ENCODE peak calls at places on chromosomes 16 and 17, in ten cellular contexts. F, U, O, H, T, K, M, W, X and D are unnamed samples.

GRCh38 chr17:40443196-40443987 is at the start of gene IGFBP4:
- DNase-seq in H (peak), O (no peak), K (peak), F (peak), W (peak), M (peak), U (peak), X (peak), T (no peak), D (peak)

GRCh38 chr17:8366231-8366630 is 10.3 kb downstream of the KRABD2 start:
- DNase-seq in H (no peak), K (no peak), T (no peak), O (no peak), M (no peak), F (no peak), W (no peak), X (no peak), U (no peak), D (no peak)

GRCh38 chr17:17547210-17547764 is 44.2 kb downstream of the PEMT start:
- DNase-seq in O (no peak), T (no peak), X (no peak), K (no peak), M (no peak), W (peak), H (no peak), F (no peak), U (no peak), D (no peak)

GRCh38 chr17:37065486-37066321 is 117.0 kb downstream of the AATF start:
- DNase-seq in U (no peak), T (no peak), X (peak), K (no peak), O (no peak), M (no peak), H (no peak), F (no peak), W (peak), D (no peak)

GRCh38 chr17:29592850-29593545 is at the start of gene ANKRD13B:
- DNase-seq in H (no peak), T (no peak), F (no peak), M (peak), U (no peak), O (no peak), W (peak), K (peak), X (no peak), D (no peak)

GRCh38 chr16:12341966-12342365 is 365.4 kb downstream of the SNX29 start:
- DNase-seq in K (no peak), T (no peak), M (no peak), F (no peak), U (no peak), O (no peak), X (no peak), W (no peak), H (no peak), D (no peak)

GRCh38 chr16:30896203-30896889 is at the start of gene CTF1:
- DNase-seq in T (no peak), F (no peak), U (peak), K (peak), X (peak), W (peak), M (peak), O (peak), H (peak), D (no peak)

GRCh38 chr17:81804559-81805399 is 829 bp downstream of the GCGR start:
- DNase-seq in T (no peak), X (no peak), O (no peak), U (no peak), F (no peak), K (no peak), H (no peak), W (peak), M (no peak), D (no peak)

GRCh38 chr17:53191878-53192277 is 630.8 kb upstream of the KIF2B start:
- DNase-seq in O (no peak), H (no peak), M (no peak), F (no peak), W (no peak), X (no peak), T (no peak), K (no peak), U (no peak), D (no peak)

GRCh38 chr17:74938194-74938950 is 2.7 kb downstream of the OTOP3 start:
- DNase-seq in F (no peak), W (no peak), U (no peak), H (no peak), M (no peak), T (no peak), X (no peak), O (no peak), K (no peak), D (no peak)

GRCh38 chr17:44587339-44587738 is 30.1 kb downstream of the FZD2 start:
- DNase-seq in W (no peak), X (no peak), T (no peak), O (peak), U (peak), M (no peak), F (no peak), H (no peak), K (no peak), D (no peak)

GRCh38 chr16:69938981-69939820 is 11.9 kb upstream of the CLEC18A start:
- DNase-seq in X (no peak), W (peak), M (no peak), T (no peak), H (no peak), F (no peak), O (no peak), K (no peak), U (no peak), D (no peak)

GRCh38 chr17:55760643-55761355 is 9.9 kb downstream of the PCTP start:
- DNase-seq in F (no peak), M (no peak), U (no peak), K (no peak), H (no peak), T (no peak), W (no peak), O (no peak), X (no peak), D (no peak)

GRCh38 chr17:1379930-1380313 is 20.1 kb downstream of the YWHAE start:
- DNase-seq in W (no peak), K (no peak), T (no peak), F (no peak), H (no peak), U (no peak), X (no peak), M (no peak), O (no peak), D (no peak)

GRCh38 chr17:14301761-14302401 is 1.0 kb downstream of the HS3ST3B1 start:
- DNase-seq in T (no peak), O (no peak), U (peak), H (no peak), K (peak), M (no peak), X (peak), W (no peak), F (no peak), D (no peak)

GRCh38 chr17:69654981-69655581 is 240.6 kb downstream of the MAP2K6 start:
- DNase-seq in W (no peak), X (no peak), F (no peak), O (no peak), H (no peak), K (no peak), M (no peak), T (no peak), U (no peak), D (no peak)

GRCh38 chr17:69711504-69711903 is 297.0 kb downstream of the MAP2K6 start:
- DNase-seq in H (no peak), X (no peak), U (no peak), T (no peak), F (no peak), M (no peak), W (no peak), K (no peak), O (no peak), D (no peak)

GRCh38 chr16:23974223-23974622 is 138.4 kb downstream of the PRKCB start:
- DNase-seq in U (no peak), K (no peak), X (no peak), F (no peak), H (no peak), T (peak), W (no peak), O (no peak), M (no peak), D (no peak)
- TF ChIP-seq POLR2A in U (no peak), K (no peak), X (no peak), F (no peak), H (no peak), T (no peak), W (no peak), O (no peak), M (no peak), D (no peak)

DNA sequence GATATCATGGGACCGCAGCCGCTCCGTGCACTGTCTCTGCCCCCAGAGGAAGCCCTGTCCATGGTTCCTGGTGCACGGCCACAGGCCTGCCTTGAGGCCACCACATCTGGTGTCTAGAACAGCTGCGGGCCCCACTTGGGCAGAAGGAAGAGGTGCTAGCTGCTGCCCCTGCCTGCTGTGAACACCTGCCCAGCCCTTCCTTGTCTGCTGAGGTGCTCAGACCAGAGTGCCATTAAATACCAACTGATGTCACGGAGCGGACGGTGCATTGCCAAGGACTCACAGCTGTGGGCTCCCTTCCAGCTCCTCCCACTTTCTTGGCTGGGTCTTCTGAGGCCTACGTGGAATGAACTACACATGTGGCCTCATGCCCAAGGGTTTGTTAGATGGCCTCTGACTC is 146.1 kb downstream of the RAB11FIP4 start:
- DNase-seq in T (no peak), W (no peak), U (peak), H (peak), F (no peak), X (no peak), K (peak), O (no peak), M (no peak), D (no peak)
- TF ChIP-seq POLR2AphosphoS5 in T (no peak), W (no peak), U (no peak), H (no peak), F (no peak), X (no peak), K (no peak), O (no peak), M (no peak), D (no peak)

GRCh38 chr17:20154601-20155000 is 145.4 kb downstream of the SPECC1 start:
- DNase-seq in M (no peak), W (no peak), F (no peak), O (no peak), T (no peak), H (no peak), U (no peak), X (no peak), K (no peak), D (no peak)

GRCh38 chr17:20156196-20157077 is 147.3 kb downstream of the SPECC1 start:
- DNase-seq in K (peak), T (no peak), M (no peak), X (peak), O (peak), W (peak), H (peak), F (peak), U (peak), D (peak)

GRCh38 chr17:20157078-20157360 is 147.9 kb downstream of the SPECC1 start:
- DNase-seq in M (no peak), U (peak), X (no peak), K (peak), T (no peak), H (no peak), W (peak), F (no peak), O (no peak), D (no peak)

GRCh38 chr17:20153231-20153630 is 144.1 kb downstream of the SPECC1 start:
- DNase-seq in K (peak), M (no peak), X (no peak), O (no peak), H (no peak), U (no peak), F (no peak), W (no peak), T (no peak), D (no peak)

DNA sequence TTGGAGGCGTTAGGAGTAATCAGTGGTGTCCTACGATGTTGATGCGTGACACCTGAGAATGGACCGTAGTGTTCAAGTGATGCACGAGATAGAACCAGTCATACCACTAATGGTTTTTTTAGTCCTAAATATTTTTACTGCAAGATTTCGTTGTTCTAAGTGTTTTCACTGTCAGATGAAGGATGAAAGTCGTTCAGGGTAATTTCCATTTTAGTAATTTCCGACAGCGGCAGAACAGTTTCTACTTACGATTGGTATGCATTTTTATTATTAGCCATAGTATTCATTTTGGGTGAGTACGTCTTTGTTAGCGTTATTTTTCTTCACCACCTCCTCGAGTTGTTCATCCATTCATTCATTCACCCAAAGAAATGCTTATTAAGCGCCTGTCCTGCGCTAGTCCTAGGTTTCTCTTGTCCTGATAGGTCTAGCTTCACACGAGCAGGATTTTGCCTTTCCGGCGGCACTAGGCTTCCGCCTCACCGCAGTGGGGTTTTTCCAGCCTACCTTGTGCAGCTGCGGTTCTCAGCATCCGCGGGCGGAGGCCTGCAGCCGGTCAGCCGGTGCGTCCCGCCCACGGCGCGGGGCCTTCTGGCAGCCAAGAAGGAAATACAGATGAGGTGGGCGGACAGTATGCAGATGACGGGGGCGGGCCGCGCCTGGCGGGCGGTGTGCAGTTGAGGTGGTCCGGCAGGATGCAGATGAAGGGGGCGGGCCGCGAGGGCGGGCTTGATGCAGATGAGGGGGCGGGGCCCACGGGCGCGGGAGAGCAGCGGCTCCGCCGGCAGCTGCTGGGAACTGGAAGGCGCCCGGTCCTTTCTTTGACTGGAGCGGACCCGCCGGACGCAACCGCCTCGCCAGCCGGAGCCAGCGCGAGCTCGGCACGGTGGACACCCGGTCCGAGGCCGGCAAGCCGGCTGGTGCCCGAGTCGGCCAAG is 146.4 kb downstream of the SPECC1 start:
- DNase-seq in U (peak), H (peak), M (peak), F (peak), X (peak), T (peak), O (peak), K (peak), W (peak), D (peak)
- TF ChIP-seq POLR2A in U (no peak), H (no peak), M (peak), F (peak), X (no peak), T (peak), O (no peak), K (peak), W (no peak), D (peak)

GRCh38 chr16:77212736-77213541 is 13.7 kb downstream of the SYCE1L start:
- DNase-seq in F (peak), H (peak), K (peak), M (peak), W (peak), X (peak), O (no peak), T (no peak), U (peak), D (peak)

GRCh38 chr16:77213542-77214108 is 14.4 kb downstream of the SYCE1L start:
- DNase-seq in W (no peak), F (no peak), X (no peak), U (no peak), M (no peak), K (no peak), T (no peak), H (peak), O (peak), D (no peak)

GRCh38 chr16:77208382-77208781 is 9.2 kb downstream of the SYCE1L start:
- DNase-seq in X (no peak), U (no peak), O (no peak), F (no peak), H (no peak), W (no peak), T (no peak), M (no peak), K (no peak), D (no peak)

GRCh38 chr16:77214411-77215138 is 15.4 kb downstream of the SYCE1L start:
- DNase-seq in K (no peak), F (no peak), U (no peak), T (no peak), W (no peak), O (no peak), H (no peak), M (no peak), X (no peak), D (no peak)

DNA sequence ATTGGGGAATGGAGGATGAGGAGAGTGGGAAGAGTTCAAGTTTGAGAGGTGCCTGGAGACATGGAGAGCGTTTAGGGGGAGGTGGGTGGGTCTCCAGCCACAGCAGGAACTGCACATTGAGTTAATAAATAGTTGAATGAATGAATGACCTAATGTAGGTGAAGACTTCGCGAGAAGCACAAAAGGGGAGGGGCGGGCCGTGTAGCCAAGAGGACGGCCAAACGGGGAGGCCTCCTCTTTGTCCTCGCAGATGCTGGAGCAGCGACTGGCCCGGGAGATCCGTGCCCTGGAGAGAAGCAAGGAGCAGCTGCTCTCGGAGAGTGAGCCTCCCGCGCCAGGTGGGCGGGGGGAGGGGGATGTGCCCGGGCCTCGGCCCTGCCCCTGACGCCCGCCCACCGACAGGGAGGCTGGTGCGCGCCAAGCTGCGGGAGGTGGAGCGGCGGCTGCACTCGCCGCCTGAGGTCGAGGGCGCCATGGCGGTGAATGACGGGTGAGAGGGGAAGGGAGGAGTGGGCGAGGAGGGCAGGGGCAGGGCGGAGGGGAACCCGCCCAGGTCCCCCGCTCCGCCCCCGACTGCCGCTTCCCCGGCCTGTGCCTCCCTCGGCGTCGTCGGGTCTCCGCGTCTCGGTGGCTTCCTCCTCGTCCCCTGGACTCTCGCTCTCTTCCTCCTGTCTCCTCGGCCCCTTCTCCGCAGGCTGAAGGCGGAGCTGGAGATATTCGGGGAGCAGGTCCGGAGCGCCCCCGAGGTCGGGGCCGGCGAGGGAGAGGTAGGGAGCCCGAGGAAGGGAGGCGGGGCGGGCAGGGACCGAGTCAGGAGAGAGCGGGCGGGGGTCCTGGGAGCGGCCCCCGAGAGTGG is 12.9 kb downstream of the SYCE1L start:
- DNase-seq in M (no peak), T (peak), F (peak), X (peak), W (peak), O (no peak), H (peak), U (peak), K (peak), D (peak)
- TF ChIP-seq POLR2AphosphoS5 in M (no peak), T (peak), F (no peak), X (no peak), W (peak), O (peak), H (no peak), U (no peak), K (no peak), D (no peak)